ENCODE peak calls at places on chromosome 10, in ten cellular contexts. One of them, this sample, is unnamed.

GRCh38 chr10:77784856-77785255 is 141.7 kb downstream of the DLG5 start:
- DNase-seq in T-helper 2 cell: no peak
- DNase-seq in T-cell: no peak
- DNase-seq in T-helper 22 cell: no peak
- DNase-seq in coronary artery: no peak
- DNase-seq in HTR-8/SVneo: no peak
- DNase-seq in GM13977: no peak
- DNase-seq in epithelial cell of esophagus: no peak
- DNase-seq in lung: no peak
- DNase-seq in activated T-cell treated with anti-CD3 and anti-CD28 coated beads, Interleukin-2, amount 50 U/mL, for 72 hours: no peak
- DNase-seq in this sample: no peak

GRCh38 chr10:86958831-86959736 is 685 bp downstream of the SNCG start:
- DNase-seq in GM13977: no peak
- DNase-seq in activated T-cell treated with anti-CD3 and anti-CD28 coated beads, Interleukin-2, amount 50 U/mL, for 72 hours: no peak
- DNase-seq in lung: no peak
- DNase-seq in T-helper 22 cell: no peak
- DNase-seq in coronary artery: peak; percentile 83
- DNase-seq in T-cell: no peak
- DNase-seq in epithelial cell of esophagus: peak; percentile 83
- DNase-seq in HTR-8/SVneo: peak; percentile 80
- DNase-seq in T-helper 2 cell: no peak
- DNase-seq in this sample: no peak

GRCh38 chr10:12902135-12902572 is 99.4 kb downstream of the CCDC3 start:
- DNase-seq in epithelial cell of esophagus: peak; percentile 71
- DNase-seq in T-helper 22 cell: no peak
- DNase-seq in lung: peak; percentile 64
- DNase-seq in activated T-cell treated with anti-CD3 and anti-CD28 coated beads, Interleukin-2, amount 50 U/mL, for 72 hours: peak; percentile 57
- DNase-seq in T-cell: peak; percentile 42
- DNase-seq in coronary artery: no peak
- DNase-seq in GM13977: peak; percentile 77
- DNase-seq in HTR-8/SVneo: peak; percentile 72
- DNase-seq in T-helper 2 cell: peak; percentile 52
- DNase-seq in this sample: peak; percentile 18

GRCh38 chr10:49768329-49768728 is 6.2 kb upstream of the OGDHL start:
- DNase-seq in HTR-8/SVneo: no peak
- DNase-seq in coronary artery: no peak
- DNase-seq in T-helper 2 cell: no peak
- DNase-seq in T-cell: no peak
- DNase-seq in epithelial cell of esophagus: no peak
- DNase-seq in activated T-cell treated with anti-CD3 and anti-CD28 coated beads, Interleukin-2, amount 50 U/mL, for 72 hours: no peak
- DNase-seq in T-helper 22 cell: no peak
- DNase-seq in GM13977: no peak
- DNase-seq in lung: no peak
- DNase-seq in this sample: no peak

GRCh38 chr10:84179059-84179710 is 5.6 kb downstream of the GPR15LG start:
- DNase-seq in GM13977: peak; percentile 78
- DNase-seq in lung: no peak
- DNase-seq in activated T-cell treated with anti-CD3 and anti-CD28 coated beads, Interleukin-2, amount 50 U/mL, for 72 hours: no peak
- DNase-seq in HTR-8/SVneo: no peak
- DNase-seq in epithelial cell of esophagus: peak; percentile 100
- DNase-seq in T-helper 22 cell: no peak
- DNase-seq in coronary artery: peak; percentile 70
- DNase-seq in T-helper 2 cell: peak; percentile 27
- DNase-seq in T-cell: peak; percentile 44
- DNase-seq in this sample: peak; percentile 34

GRCh38 chr10:1715821-1716220 is 21.5 kb downstream of the ADARB2 start:
- DNase-seq in T-helper 2 cell: peak; percentile 31
- DNase-seq in HTR-8/SVneo: no peak
- DNase-seq in T-helper 22 cell: no peak
- DNase-seq in epithelial cell of esophagus: peak; percentile 10
- DNase-seq in lung: no peak
- DNase-seq in T-cell: no peak
- DNase-seq in activated T-cell treated with anti-CD3 and anti-CD28 coated beads, Interleukin-2, amount 50 U/mL, for 72 hours: no peak
- DNase-seq in coronary artery: peak; percentile 55
- DNase-seq in GM13977: no peak
- DNase-seq in this sample: no peak

GRCh38 chr10:60801538-60801937 is 23.3 kb downstream of the CDK1 start:
- DNase-seq in activated T-cell treated with anti-CD3 and anti-CD28 coated beads, Interleukin-2, amount 50 U/mL, for 72 hours: no peak
- DNase-seq in coronary artery: no peak
- DNase-seq in lung: no peak
- DNase-seq in GM13977: no peak
- DNase-seq in T-cell: no peak
- DNase-seq in T-helper 22 cell: no peak
- DNase-seq in HTR-8/SVneo: no peak
- DNase-seq in epithelial cell of esophagus: no peak
- DNase-seq in T-helper 2 cell: no peak
- DNase-seq in this sample: no peak

GRCh38 chr10:70481831-70482530 is 3.4 kb downstream of the PALD1 start:
- DNase-seq in epithelial cell of esophagus: no peak
- DNase-seq in T-cell: no peak
- DNase-seq in T-helper 22 cell: no peak
- DNase-seq in T-helper 2 cell: no peak
- DNase-seq in GM13977: no peak
- DNase-seq in activated T-cell treated with anti-CD3 and anti-CD28 coated beads, Interleukin-2, amount 50 U/mL, for 72 hours: no peak
- DNase-seq in lung: peak; percentile 42
- DNase-seq in HTR-8/SVneo: no peak
- DNase-seq in coronary artery: no peak
- DNase-seq in this sample: no peak

GRCh38 chr10:110774069-110775021 is 97.4 kb upstream of the PDCD4 start:
- DNase-seq in HTR-8/SVneo: peak; percentile 36
- DNase-seq in T-helper 2 cell: peak; percentile 98
- DNase-seq in T-cell: no peak
- DNase-seq in epithelial cell of esophagus: peak; percentile 93
- DNase-seq in activated T-cell treated with anti-CD3 and anti-CD28 coated beads, Interleukin-2, amount 50 U/mL, for 72 hours: peak; percentile 79
- DNase-seq in GM13977: peak; percentile 84
- DNase-seq in coronary artery: no peak
- DNase-seq in T-helper 22 cell: no peak
- DNase-seq in lung: no peak
- DNase-seq in this sample: no peak

GRCh38 chr10:89062861-89063260 is 72.3 kb downstream of the FAS start:
- DNase-seq in lung: peak; percentile 35
- DNase-seq in T-helper 2 cell: no peak
- DNase-seq in epithelial cell of esophagus: no peak
- DNase-seq in GM13977: no peak
- DNase-seq in activated T-cell treated with anti-CD3 and anti-CD28 coated beads, Interleukin-2, amount 50 U/mL, for 72 hours: no peak
- DNase-seq in HTR-8/SVneo: no peak
- DNase-seq in T-helper 22 cell: no peak
- DNase-seq in T-cell: no peak
- DNase-seq in coronary artery: no peak
- DNase-seq in this sample: no peak

GRCh38 chr10:104120903-104121484 is 977 bp upstream of the SFR1 start:
- DNase-seq in T-helper 22 cell: peak; percentile 89
- DNase-seq in lung: peak; percentile 93
- DNase-seq in HTR-8/SVneo: peak; percentile 78
- DNase-seq in GM13977: peak; percentile 65
- DNase-seq in epithelial cell of esophagus: peak; percentile 98
- DNase-seq in T-cell: peak; percentile 86
- DNase-seq in activated T-cell treated with anti-CD3 and anti-CD28 coated beads, Interleukin-2, amount 50 U/mL, for 72 hours: peak; percentile 89
- DNase-seq in coronary artery: peak; percentile 97
- DNase-seq in T-helper 2 cell: peak; percentile 84
- DNase-seq in this sample: peak; percentile 73

GRCh38 chr10:75089634-75090033 is 21.8 kb upstream of the SAMD8 start:
- DNase-seq in T-helper 2 cell: no peak
- DNase-seq in lung: no peak
- DNase-seq in coronary artery: no peak
- DNase-seq in GM13977: no peak
- DNase-seq in T-cell: no peak
- DNase-seq in T-helper 22 cell: no peak
- DNase-seq in epithelial cell of esophagus: no peak
- DNase-seq in HTR-8/SVneo: no peak
- DNase-seq in activated T-cell treated with anti-CD3 and anti-CD28 coated beads, Interleukin-2, amount 50 U/mL, for 72 hours: no peak
- DNase-seq in this sample: no peak

GRCh38 chr10:13629116-13629515 is 42.4 kb downstream of the PRPF18 start:
- DNase-seq in epithelial cell of esophagus: no peak
- DNase-seq in lung: no peak
- DNase-seq in GM13977: no peak
- DNase-seq in coronary artery: no peak
- DNase-seq in T-helper 22 cell: no peak
- DNase-seq in HTR-8/SVneo: no peak
- DNase-seq in activated T-cell treated with anti-CD3 and anti-CD28 coated beads, Interleukin-2, amount 50 U/mL, for 72 hours: no peak
- DNase-seq in T-cell: no peak
- DNase-seq in T-helper 2 cell: no peak
- DNase-seq in this sample: no peak

GRCh38 chr10:12243860-12244620 is 48.1 kb downstream of the CDC123 start:
- DNase-seq in T-helper 2 cell: no peak
- DNase-seq in coronary artery: no peak
- DNase-seq in activated T-cell treated with anti-CD3 and anti-CD28 coated beads, Interleukin-2, amount 50 U/mL, for 72 hours: no peak
- DNase-seq in HTR-8/SVneo: no peak
- DNase-seq in T-helper 22 cell: no peak
- DNase-seq in epithelial cell of esophagus: no peak
- DNase-seq in T-cell: no peak
- DNase-seq in lung: no peak
- DNase-seq in GM13977: peak; percentile 42
- DNase-seq in this sample: peak; percentile 47

GRCh38 chr10:72654720-72655119 is 28.8 kb upstream of the MICU1 start:
- DNase-seq in activated T-cell treated with anti-CD3 and anti-CD28 coated beads, Interleukin-2, amount 50 U/mL, for 72 hours: no peak
- DNase-seq in T-cell: no peak
- DNase-seq in HTR-8/SVneo: no peak
- DNase-seq in epithelial cell of esophagus: no peak
- DNase-seq in T-helper 2 cell: no peak
- DNase-seq in coronary artery: no peak
- DNase-seq in GM13977: no peak
- DNase-seq in lung: no peak
- DNase-seq in T-helper 22 cell: no peak
- DNase-seq in this sample: no peak

GRCh38 chr10:75176736-75177135 is 33.9 kb upstream of the VDAC2 start:
- DNase-seq in T-helper 2 cell: no peak
- DNase-seq in T-cell: no peak
- DNase-seq in epithelial cell of esophagus: no peak
- DNase-seq in lung: no peak
- DNase-seq in GM13977: no peak
- DNase-seq in T-helper 22 cell: no peak
- DNase-seq in coronary artery: no peak
- DNase-seq in activated T-cell treated with anti-CD3 and anti-CD28 coated beads, Interleukin-2, amount 50 U/mL, for 72 hours: no peak
- DNase-seq in HTR-8/SVneo: no peak
- DNase-seq in this sample: no peak